ENCODE peak calls at places on chromosomes 2 and 18, in eight cellular contexts. One of them, this sample, is unnamed.

GRCh38 chr2:26316041-26316440 is 29.9 kb upstream of the SELENOI start:
- DNase-seq in AG04450: no peak
- DNase-seq in HL-60: peak
- DNase-seq in PC-3: peak
- DNase-seq in esophagus muscularis mucosa: no peak
- DNase-seq in Panc1: no peak
- DNase-seq in fibroblast of pulmonary artery: no peak
- DNase-seq in PC-9: no peak
- DNase-seq in this sample: no peak

GRCh38 chr2:42414648-42415047 is 53.6 kb upstream of the COX7A2L start:
- DNase-seq in PC-9: no peak
- DNase-seq in PC-3: no peak
- DNase-seq in Panc1: no peak
- DNase-seq in AG04450: no peak
- DNase-seq in esophagus muscularis mucosa: no peak
- DNase-seq in HL-60: no peak
- DNase-seq in fibroblast of pulmonary artery: no peak
- DNase-seq in this sample: no peak

GRCh38 chr18:47928466-47928865 is 2.0 kb downstream of the SMAD2 start:
- DNase-seq in Panc1: no peak
- DNase-seq in esophagus muscularis mucosa: no peak
- DNase-seq in AG04450: no peak
- DNase-seq in fibroblast of pulmonary artery: peak
- DNase-seq in HL-60: no peak
- DNase-seq in PC-3: peak
- DNase-seq in PC-9: no peak
- DNase-seq in this sample: no peak

GRCh38 chr2:98027535-98027934 is 31.8 kb upstream of the TMEM131 start:
- DNase-seq in Panc1: no peak
- DNase-seq in AG04450: no peak
- DNase-seq in fibroblast of pulmonary artery: no peak
- DNase-seq in PC-3: no peak
- DNase-seq in esophagus muscularis mucosa: no peak
- DNase-seq in PC-9: no peak
- DNase-seq in HL-60: no peak
- DNase-seq in this sample: no peak

GRCh38 chr2:241466230-241466629 is 42.2 kb downstream of the STK25 start:
- DNase-seq in PC-3: no peak
- DNase-seq in fibroblast of pulmonary artery: no peak
- DNase-seq in Panc1: no peak
- DNase-seq in HL-60: no peak
- DNase-seq in AG04450: no peak
- DNase-seq in esophagus muscularis mucosa: no peak
- DNase-seq in PC-9: no peak
- DNase-seq in this sample: no peak

GRCh38 chr2:106058469-106059137 is 135.5 kb downstream of the UXS1 start:
- DNase-seq in PC-9: no peak
- DNase-seq in Panc1: no peak
- DNase-seq in esophagus muscularis mucosa: no peak
- DNase-seq in HL-60: no peak
- DNase-seq in PC-3: no peak
- DNase-seq in fibroblast of pulmonary artery: no peak
- DNase-seq in AG04450: no peak
- DNase-seq in this sample: no peak

GRCh38 chr2:208671312-208671711 is 264.7 kb downstream of the PTH2R start:
- DNase-seq in fibroblast of pulmonary artery: no peak
- DNase-seq in HL-60: no peak
- DNase-seq in PC-3: no peak
- DNase-seq in PC-9: no peak
- DNase-seq in Panc1: no peak
- DNase-seq in esophagus muscularis mucosa: no peak
- DNase-seq in AG04450: no peak
- DNase-seq in this sample: no peak

GRCh38 chr2:159290289-159290907 is 3.9 kb upstream of the WDSUB1 start:
- DNase-seq in fibroblast of pulmonary artery: peak
- DNase-seq in esophagus muscularis mucosa: no peak
- DNase-seq in AG04450: peak
- DNase-seq in PC-3: peak
- DNase-seq in PC-9: no peak
- DNase-seq in Panc1: peak
- DNase-seq in HL-60: peak
- DNase-seq in this sample: peak

GRCh38 chr2:25939257-25939668 is 43.0 kb downstream of the KIF3C start:
- DNase-seq in HL-60: no peak
- DNase-seq in Panc1: no peak
- DNase-seq in PC-3: no peak
- DNase-seq in esophagus muscularis mucosa: no peak
- DNase-seq in AG04450: no peak
- DNase-seq in PC-9: no peak
- DNase-seq in fibroblast of pulmonary artery: no peak
- DNase-seq in this sample: no peak

GRCh38 chr2:16104345-16105177 is 164.2 kb downstream of the MYCN start:
- DNase-seq in HL-60: no peak
- DNase-seq in fibroblast of pulmonary artery: no peak
- DNase-seq in PC-9: no peak
- DNase-seq in Panc1: no peak
- DNase-seq in PC-3: peak
- DNase-seq in esophagus muscularis mucosa: no peak
- DNase-seq in AG04450: no peak
- DNase-seq in this sample: no peak

GRCh38 chr2:232336956-232337700 is 41.4 kb upstream of the ALPP start:
- DNase-seq in AG04450: no peak
- DNase-seq in esophagus muscularis mucosa: no peak
- DNase-seq in fibroblast of pulmonary artery: no peak
- DNase-seq in HL-60: no peak
- DNase-seq in PC-3: no peak
- DNase-seq in Panc1: no peak
- DNase-seq in PC-9: no peak
- DNase-seq in this sample: peak

GRCh38 chr2:232338759-232339106 is 39.8 kb upstream of the ALPP start:
- DNase-seq in PC-3: no peak
- DNase-seq in PC-9: no peak
- DNase-seq in HL-60: no peak
- DNase-seq in fibroblast of pulmonary artery: no peak
- DNase-seq in AG04450: no peak
- DNase-seq in Panc1: no peak
- DNase-seq in esophagus muscularis mucosa: no peak
- DNase-seq in this sample: peak

GRCh38 chr2:232340171-232340935 is 38.2 kb upstream of the ALPP start:
- DNase-seq in fibroblast of pulmonary artery: no peak
- DNase-seq in PC-9: no peak
- DNase-seq in Panc1: no peak
- DNase-seq in AG04450: no peak
- DNase-seq in HL-60: no peak
- DNase-seq in PC-3: no peak
- DNase-seq in esophagus muscularis mucosa: no peak
- DNase-seq in this sample: peak

GRCh38 chr2:232341061-232341738 is 37.4 kb upstream of the ALPP start:
- DNase-seq in esophagus muscularis mucosa: no peak
- DNase-seq in PC-9: no peak
- DNase-seq in AG04450: no peak
- DNase-seq in fibroblast of pulmonary artery: no peak
- DNase-seq in HL-60: no peak
- DNase-seq in Panc1: no peak
- DNase-seq in PC-3: peak
- DNase-seq in this sample: no peak

GRCh38 chr2:232339121-232340081 is 39.1 kb upstream of the ALPP start:
- DNase-seq in HL-60: no peak
- DNase-seq in esophagus muscularis mucosa: no peak
- DNase-seq in PC-9: no peak
- DNase-seq in Panc1: no peak
- DNase-seq in fibroblast of pulmonary artery: no peak
- DNase-seq in PC-3: no peak
- DNase-seq in AG04450: no peak
- DNase-seq in this sample: peak
- TF ChIP-seq CTCF in HL-60: no peak
- TF ChIP-seq CTCF in esophagus muscularis mucosa: no peak
- TF ChIP-seq CTCF in PC-9: peak
- TF ChIP-seq CTCF in Panc1: no peak
- TF ChIP-seq CTCF in fibroblast of pulmonary artery: peak
- TF ChIP-seq CTCF in PC-3: no peak
- TF ChIP-seq CTCF in AG04450: no peak
- TF ChIP-seq CTCF in this sample: no peak

DNA sequence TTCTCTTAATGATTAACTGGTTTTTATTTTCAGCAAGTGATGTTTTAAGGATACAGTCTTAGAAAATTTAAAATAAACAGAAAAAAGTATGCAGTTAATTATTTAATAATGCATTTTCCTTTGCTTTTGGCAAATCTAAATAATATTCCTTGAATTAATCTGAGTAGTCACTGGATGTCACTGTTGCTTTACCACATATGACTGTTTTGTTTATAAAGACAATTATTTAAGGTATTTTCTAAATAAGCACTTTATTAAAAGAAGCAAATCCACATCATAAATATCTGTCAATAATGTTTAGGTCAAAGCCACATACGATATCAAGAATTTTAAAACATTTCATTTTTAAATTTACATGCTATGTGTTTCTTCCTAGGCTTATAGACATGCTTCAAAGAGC is 40.6 kb upstream of the TFPI start:
- DNase-seq in Panc1: no peak
- DNase-seq in fibroblast of pulmonary artery: peak
- DNase-seq in PC-3: no peak
- DNase-seq in AG04450: no peak
- DNase-seq in esophagus muscularis mucosa: no peak
- DNase-seq in PC-9: no peak
- DNase-seq in HL-60: no peak
- DNase-seq in this sample: no peak
- TF ChIP-seq CTCF in Panc1: no peak
- TF ChIP-seq CTCF in fibroblast of pulmonary artery: peak
- TF ChIP-seq CTCF in PC-3: peak
- TF ChIP-seq CTCF in AG04450: no peak
- TF ChIP-seq CTCF in esophagus muscularis mucosa: no peak
- TF ChIP-seq CTCF in PC-9: peak
- TF ChIP-seq CTCF in HL-60: no peak
- TF ChIP-seq CTCF in this sample: no peak

DNA sequence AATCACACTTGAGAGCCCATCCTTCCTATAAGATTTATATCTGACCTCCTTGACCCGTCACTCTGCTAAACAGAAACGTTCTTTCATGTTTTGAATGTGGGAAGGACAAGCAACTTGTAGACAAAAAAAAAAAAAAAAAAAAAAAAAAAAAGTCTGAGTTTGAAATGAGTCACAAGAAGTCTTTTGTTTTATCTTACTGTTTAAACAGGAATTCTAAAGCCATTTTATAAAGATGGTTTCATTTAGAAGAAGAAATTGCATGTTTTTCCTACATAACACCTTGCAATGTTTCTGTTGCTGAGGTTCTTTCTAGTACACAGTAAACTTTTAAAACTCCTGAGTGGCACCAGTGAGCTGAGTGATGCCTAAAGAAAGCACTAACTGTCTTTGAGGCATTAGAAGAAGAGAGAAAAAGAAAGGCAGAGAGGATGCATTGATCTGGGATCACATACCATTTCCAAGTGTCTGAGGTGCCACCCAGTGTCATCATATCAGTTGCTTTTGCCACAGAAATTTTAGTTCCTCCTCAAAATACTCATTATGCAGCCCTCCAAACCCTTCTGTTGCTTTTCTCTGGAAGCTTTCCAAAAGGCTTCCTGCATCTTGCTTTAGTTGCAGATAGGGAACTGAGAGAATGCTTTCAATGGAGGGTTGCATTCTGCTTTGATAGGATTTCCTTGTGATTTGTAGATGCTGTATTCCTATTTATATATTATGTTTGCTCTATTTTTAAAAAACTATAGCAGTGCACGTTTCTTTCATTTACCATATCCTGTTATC is 69.1 kb downstream of the ACVR2A start:
- DNase-seq in PC-3: no peak
- DNase-seq in fibroblast of pulmonary artery: peak
- DNase-seq in esophagus muscularis mucosa: no peak
- DNase-seq in AG04450: no peak
- DNase-seq in HL-60: peak
- DNase-seq in Panc1: no peak
- DNase-seq in PC-9: no peak
- DNase-seq in this sample: no peak
- TF ChIP-seq CTCF in PC-3: no peak
- TF ChIP-seq CTCF in fibroblast of pulmonary artery: no peak
- TF ChIP-seq CTCF in esophagus muscularis mucosa: no peak
- TF ChIP-seq CTCF in AG04450: no peak
- TF ChIP-seq CTCF in HL-60: no peak
- TF ChIP-seq CTCF in Panc1: no peak
- TF ChIP-seq CTCF in PC-9: no peak
- TF ChIP-seq CTCF in this sample: no peak

DNA sequence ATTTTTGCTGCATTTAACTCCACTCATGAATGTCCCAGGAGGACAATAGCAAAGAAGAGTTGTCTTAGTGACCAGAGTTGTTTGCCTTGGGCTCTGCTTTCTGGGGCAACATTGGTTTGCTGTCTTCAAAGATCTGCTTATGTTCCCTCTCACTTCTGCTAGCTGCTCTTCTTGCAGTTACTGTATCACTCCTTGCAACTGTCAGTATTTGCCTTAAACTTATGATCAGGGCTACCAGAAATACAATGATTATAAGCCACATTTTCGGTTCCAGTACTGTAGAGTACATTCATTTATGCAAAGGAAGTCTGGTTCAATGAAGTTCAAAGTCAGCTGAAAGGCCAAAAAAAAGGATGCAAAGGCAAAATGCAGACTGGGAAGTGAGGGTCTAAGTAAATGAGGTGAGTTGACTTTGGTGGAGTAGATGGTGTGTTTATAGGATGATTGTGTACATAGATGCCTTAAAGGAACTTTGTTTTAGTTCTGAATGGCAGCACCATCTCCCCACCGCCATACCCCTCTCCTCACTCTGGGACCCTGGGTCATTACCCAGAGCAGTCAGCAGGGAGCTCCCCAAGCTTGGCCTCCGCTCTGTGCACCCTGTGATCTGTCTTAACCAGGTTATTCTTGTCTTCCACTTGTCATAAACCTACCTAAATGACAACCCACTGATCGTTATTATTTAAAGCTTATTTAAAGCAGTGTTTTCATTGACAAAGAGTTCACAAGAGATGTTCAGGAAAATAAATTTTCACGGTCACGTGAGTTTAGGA is 236.0 kb downstream of the DOK6 start:
- DNase-seq in esophagus muscularis mucosa: no peak
- DNase-seq in HL-60: no peak
- DNase-seq in AG04450: no peak
- DNase-seq in fibroblast of pulmonary artery: no peak
- DNase-seq in PC-9: no peak
- DNase-seq in Panc1: no peak
- DNase-seq in PC-3: no peak
- DNase-seq in this sample: no peak
- TF ChIP-seq CTCF in esophagus muscularis mucosa: no peak
- TF ChIP-seq CTCF in HL-60: no peak
- TF ChIP-seq CTCF in AG04450: peak
- TF ChIP-seq CTCF in fibroblast of pulmonary artery: peak
- TF ChIP-seq CTCF in PC-9: no peak
- TF ChIP-seq CTCF in Panc1: peak
- TF ChIP-seq CTCF in PC-3: peak
- TF ChIP-seq CTCF in this sample: no peak

GRCh38 chr2:199594443-199594842 is 136.7 kb upstream of the SATB2 start:
- DNase-seq in Panc1: no peak
- DNase-seq in AG04450: no peak
- DNase-seq in PC-9: no peak
- DNase-seq in PC-3: no peak
- DNase-seq in HL-60: no peak
- DNase-seq in fibroblast of pulmonary artery: no peak
- DNase-seq in esophagus muscularis mucosa: no peak
- DNase-seq in this sample: no peak
- TF ChIP-seq CTCF in Panc1: no peak
- TF ChIP-seq CTCF in AG04450: no peak
- TF ChIP-seq CTCF in PC-9: no peak
- TF ChIP-seq CTCF in PC-3: no peak
- TF ChIP-seq CTCF in HL-60: no peak
- TF ChIP-seq CTCF in fibroblast of pulmonary artery: no peak
- TF ChIP-seq CTCF in esophagus muscularis mucosa: no peak
- TF ChIP-seq CTCF in this sample: no peak